ENCODE peak calls at places on chromosomes 4 and X, in nine cellular contexts. I, F, A, M, H, J, K, T and O are unnamed samples.

GRCh38 chr4:18850763-18851331 is 829.3 kb upstream of the LCORL start:
- DNase-seq in I (no peak), F (no peak), A (no peak), M (no peak), H (no peak), J (no peak), K (no peak), T (no peak), O (no peak)

GRCh38 chrX:133045986-133046385 is 50.9 kb downstream of the USP26 start:
- DNase-seq in I (peak; percentile 10), F (no peak), A (peak; percentile 60), M (peak; percentile 1), H (no peak), J (no peak), K (no peak), T (no peak), O (no peak)

GRCh38 chrX:153549807-153550206 is 32.4 kb downstream of the ATP2B3 start:
- DNase-seq in I (no peak), F (no peak), A (no peak), M (no peak), H (peak; percentile 29), J (no peak), K (no peak), T (no peak), O (no peak)

GRCh38 chrX:3548743-3549441 is 164.6 kb downstream of the PRKX start:
- DNase-seq in I (peak; percentile 7), F (no peak), A (peak; percentile 48), M (peak; percentile 79), H (no peak), J (no peak), K (peak; percentile 0), T (no peak), O (no peak)

GRCh38 chrX:140525448-140525847 is 20.6 kb upstream of the SOX3 start:
- DNase-seq in I (no peak), F (no peak), A (no peak), M (peak; percentile 64), H (no peak), J (no peak), K (no peak), T (no peak), O (no peak)

GRCh38 chr4:37770016-37770415 is 56.5 kb upstream of the PGM2 start:
- DNase-seq in I (no peak), F (no peak), A (no peak), M (peak; percentile 39), H (no peak), J (no peak), K (no peak), T (no peak), O (no peak)

GRCh38 chr4:153112071-153112460 is 92.2 kb upstream of the TRIM2 start:
- DNase-seq in I (no peak), F (peak; percentile 12), A (no peak), M (no peak), H (peak; percentile 34), J (no peak), K (no peak), T (no peak), O (no peak)

GRCh38 chr4:15938182-15938581 is 358 bp downstream of the FGFBP1 start:
- DNase-seq in I (peak; percentile 34), F (no peak), A (peak; percentile 88), M (no peak), H (no peak), J (no peak), K (no peak), T (peak; percentile 43), O (no peak)

GRCh38 chr4:155026715-155027114 is 181.7 kb upstream of the NPY2R start:
- DNase-seq in I (no peak), F (no peak), A (no peak), M (no peak), H (no peak), J (no peak), K (no peak), T (no peak), O (no peak)

GRCh38 chrX:110563276-110563675 is 204.6 kb downstream of the RTL9 start:
- DNase-seq in I (no peak), F (no peak), A (peak; percentile 21), M (no peak), H (no peak), J (no peak), K (no peak), T (no peak), O (peak; percentile 56)

GRCh38 chr4:138910201-138910913 is 105.2 kb upstream of the NOCT start:
- DNase-seq in I (no peak), F (no peak), A (peak; percentile 61), M (peak; percentile 55), H (no peak), J (no peak), K (no peak), T (peak; percentile 24), O (no peak)

GRCh38 chr4:161382655-161383054 is 781.1 kb downstream of the FSTL5 start:
- DNase-seq in I (no peak), F (no peak), A (no peak), M (no peak), H (no peak), J (no peak), K (no peak), T (no peak), O (no peak)

GRCh38 chrX:40031861-40032422 is 65.8 kb downstream of the BCOR start:
- DNase-seq in I (no peak), F (no peak), A (peak; percentile 58), M (no peak), H (no peak), J (no peak), K (no peak), T (no peak), O (peak; percentile 52)

GRCh38 chrX:96373047-96373355 is 311.6 kb upstream of the DIAPH2 start:
- DNase-seq in I (no peak), F (no peak), A (no peak), M (no peak), H (no peak), J (no peak), K (no peak), T (no peak), O (no peak)

GRCh38 chr4:184318852-184319251 is 101.2 kb upstream of the ENPP6 start:
- DNase-seq in I (no peak), F (no peak), A (no peak), M (no peak), H (no peak), J (no peak), K (no peak), T (no peak), O (no peak)

DNA sequence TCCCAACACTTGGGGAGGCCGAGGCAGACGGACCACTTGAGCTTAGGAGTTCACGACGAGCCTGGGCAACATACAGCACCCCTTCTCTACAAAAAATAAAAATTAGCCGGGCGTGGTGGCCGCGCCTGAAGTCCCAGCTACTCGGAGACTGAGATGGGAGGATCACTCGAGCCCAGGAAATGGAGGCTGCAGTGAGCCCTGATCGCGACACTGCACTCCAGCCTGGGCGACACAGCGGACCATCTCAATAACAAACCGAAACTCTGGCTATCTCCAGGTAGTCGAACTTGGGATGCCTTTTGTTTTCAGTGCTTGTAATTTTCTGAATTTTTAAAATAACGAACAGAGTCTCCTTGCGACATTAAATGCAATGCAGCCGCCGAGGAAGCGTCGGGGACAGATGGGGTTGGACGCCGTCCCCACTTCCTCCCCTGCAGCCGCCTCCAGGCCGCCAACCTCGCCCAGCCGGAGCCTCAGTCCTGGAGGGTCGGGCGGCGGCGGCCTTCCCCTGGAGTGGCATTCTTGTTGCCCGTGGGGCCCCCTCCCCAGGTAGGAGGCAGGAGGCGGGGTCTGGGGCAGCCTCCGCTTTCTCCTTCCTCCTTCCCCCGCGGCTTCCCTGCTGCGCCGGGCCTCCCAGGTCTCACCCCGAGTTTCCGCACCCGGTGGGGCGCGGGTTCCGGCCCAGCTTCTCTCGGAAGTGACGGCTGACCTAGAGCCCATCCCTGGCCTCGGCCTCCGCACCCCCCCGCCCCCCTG is 14.6 kb downstream of the HMX1 start:
- DNase-seq in I (no peak), F (no peak), A (no peak), M (no peak), H (no peak), J (no peak), K (no peak), T (no peak), O (no peak)
- H3K27me3 ChIP-seq in I (no peaks in the 10 kb centered on the region), F (peaks cover 8% of the 10 kb centered on the region), A (peaks cover 89% of the 10 kb centered on the region), M (peaks cover 63% of the 10 kb centered on the region), H (no peaks in the 10 kb centered on the region), J (peaks cover 55% of the 10 kb centered on the region), K (peaks cover 81% of the 10 kb centered on the region), T (no peaks in the 10 kb centered on the region), O (no peaks in the 10 kb centered on the region)

GRCh38 chr4:30724217-30724616 is 4.0 kb downstream of the PCDH7 start:
- DNase-seq in I (no peak), F (no peak), A (no peak), M (no peak), H (no peak), J (no peak), K (no peak), T (no peak), O (no peak)
- H3K4me3 ChIP-seq in I (no peak overlapping the region), F (no peak overlapping the region), A (no peak overlapping the region), M (peak overlapping the region; percentile 78), H (no peak overlapping the region), J (peak overlapping the region; percentile 1), K (no peak overlapping the region), T (no peak overlapping the region), O (no peak overlapping the region)

GRCh38 chr4:80081566-80081965 is 8.5 kb upstream of the ANTXR2 start:
- DNase-seq in I (no peak), F (no peak), A (no peak), M (no peak), H (no peak), J (no peak), K (no peak), T (no peak), O (no peak)
- H3K9me3 ChIP-seq in I (no peaks in the 10 kb centered on the region), F (no peaks in the 10 kb centered on the region), A (no peaks in the 10 kb centered on the region), M (no peaks in the 10 kb centered on the region), H (no peaks in the 10 kb centered on the region), J (no peaks in the 10 kb centered on the region), K (no peaks in the 10 kb centered on the region), T (no peaks in the 10 kb centered on the region), O (no peaks in the 10 kb centered on the region)

DNA sequence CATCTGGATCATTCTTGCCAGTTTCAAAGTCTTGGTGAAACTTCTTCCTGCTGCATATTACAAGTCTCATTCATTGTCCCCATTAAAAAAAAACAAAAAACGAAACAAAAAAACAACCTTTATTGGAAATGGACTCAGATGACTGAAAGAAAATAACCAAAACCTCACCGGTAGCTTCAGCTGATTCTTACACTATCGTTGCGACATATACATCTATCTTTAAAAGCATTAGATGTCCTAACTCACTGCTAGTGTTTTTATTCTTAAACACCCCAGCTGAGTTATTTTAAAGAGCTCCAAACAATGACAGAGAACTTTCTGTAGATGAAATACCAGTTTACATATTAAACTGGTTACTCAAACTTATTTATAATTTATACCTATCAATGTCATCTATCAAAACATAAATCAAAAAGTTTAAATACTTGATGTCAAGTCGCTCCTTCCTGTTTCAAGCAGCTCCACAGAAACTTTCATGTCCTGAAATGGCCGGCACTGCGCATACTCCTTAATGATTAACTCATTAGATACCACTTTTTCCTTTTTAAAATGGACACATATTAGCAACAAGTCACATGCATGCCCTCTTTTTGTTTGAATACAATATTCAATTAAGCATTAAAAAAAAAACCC is 87.2 kb downstream of the HPRT1 start:
- DNase-seq in I (no peak), F (no peak), A (no peak), M (peak; percentile 43), H (no peak), J (no peak), K (no peak), T (no peak), O (no peak)
- H3K27me3 ChIP-seq in I (peaks cover 10% of the 10 kb centered on the region), F (peaks cover 28% of the 10 kb centered on the region), A (no peaks in the 10 kb centered on the region), M (no peaks in the 10 kb centered on the region), H (no peaks in the 10 kb centered on the region), J (peaks cover 42% of the 10 kb centered on the region), K (peaks cover 59% of the 10 kb centered on the region), T (peaks cover 5% of the 10 kb centered on the region), O (no peaks in the 10 kb centered on the region)